ENCODE peak calls at places on chromosomes 3 and 15, in nine cellular contexts. R, I, Y, B, E, W, X, H and U are unnamed samples.

GRCh38 chr3:105483476-105483875 is 116.8 kb downstream of the ALCAM start:
- DNase-seq in X (no peak), E (no peak), B (peak; percentile 40), I (no peak), W (no peak), Y (no peak), R (no peak), H (no peak), U (no peak)

GRCh38 chr3:52842424-52842823 is 7.6 kb upstream of the MUSTN1 start:
- DNase-seq in R (no peak), E (no peak), H (no peak), Y (no peak), I (no peak), X (peak; percentile 69), W (no peak), B (no peak), U (no peak)

GRCh38 chr15:97319316-97319715 is 641.2 kb upstream of the ARRDC4 start:
- DNase-seq in R (no peak), W (no peak), E (no peak), Y (no peak), I (no peak), H (no peak), B (no peak), X (no peak), U (no peak)

GRCh38 chr3:187741403-187742350 is 3.6 kb downstream of the BCL6 start:
- DNase-seq in R (peak; percentile 65), W (peak; percentile 67), B (peak; percentile 78), I (peak; percentile 67), H (peak; percentile 61), X (peak; percentile 91), Y (peak; percentile 77), E (peak; percentile 85), U (peak; percentile 63)

GRCh38 chr3:153448146-153448870 is 286.3 kb downstream of the RAP2B start:
- DNase-seq in R (no peak), W (no peak), X (no peak), I (no peak), E (no peak), H (no peak), B (no peak), Y (no peak), U (no peak)

GRCh38 chr15:100909582-100909981 is 9.6 kb upstream of the LRRK1 start:
- DNase-seq in B (no peak), R (no peak), H (no peak), I (no peak), Y (peak; percentile 37), X (no peak), W (peak; percentile 66), E (no peak), U (no peak)

GRCh38 chr3:157442729-157443128 is 6.1 kb downstream of the PTX3 start:
- DNase-seq in E (no peak), Y (no peak), X (no peak), H (no peak), W (no peak), I (no peak), R (no peak), B (peak; percentile 47), U (no peak)

GRCh38 chr15:92385096-92385495 is 8.6 kb upstream of the ST8SIA2 start:
- DNase-seq in X (no peak), E (no peak), I (no peak), Y (no peak), B (peak; percentile 1), W (no peak), H (no peak), R (no peak), U (no peak)

GRCh38 chr15:76514292-76514691 is 177.7 kb downstream of the ISL2 start:
- DNase-seq in X (no peak), Y (no peak), W (no peak), I (no peak), R (no peak), H (no peak), E (no peak), B (no peak), U (no peak)

GRCh38 chr15:35980719-35981118 is 434.8 kb upstream of the DPH6 start:
- DNase-seq in Y (no peak), E (no peak), X (no peak), I (no peak), B (peak; percentile 72), R (no peak), H (no peak), W (no peak), U (no peak)

GRCh38 chr3:159189994-159190669 is 388.3 kb downstream of the MFSD1 start:
- DNase-seq in Y (no peak), E (no peak), H (no peak), B (no peak), R (no peak), W (no peak), X (no peak), I (no peak), U (no peak)

GRCh38 chr15:80567721-80568157 is 127.4 kb upstream of the ABHD17C start:
- DNase-seq in W (peak; percentile 59), I (no peak), B (peak; percentile 89), R (peak; percentile 72), X (no peak), Y (peak; percentile 28), E (peak; percentile 67), H (peak; percentile 89), U (peak; percentile 23)

GRCh38 chr3:72990701-72991395 is 5.8 kb upstream of the PPP4R2 start:
- DNase-seq in R (no peak), X (no peak), H (no peak), E (no peak), Y (no peak), I (no peak), B (no peak), W (no peak), U (no peak)

GRCh38 chr3:61919371-61919770 is 358.0 kb downstream of the PTPRG start:
- DNase-seq in E (no peak), W (no peak), X (no peak), R (no peak), Y (no peak), H (no peak), I (no peak), B (no peak), U (no peak)

GRCh38 chr15:57655809-57656208 is 50.7 kb upstream of the POLR2M start:
- DNase-seq in B (no peak), I (no peak), R (no peak), X (no peak), E (no peak), H (no peak), Y (no peak), W (no peak), U (no peak)

GRCh38 chr15:88447206-88447605 is 20.0 kb downstream of the MRPL46 start:
- DNase-seq in W (no peak), R (no peak), B (no peak), E (no peak), H (no peak), X (no peak), I (no peak), Y (no peak), U (no peak)

GRCh38 chr3:189590223-189590622 is 41.0 kb upstream of the TP63 start:
- DNase-seq in H (no peak), I (no peak), E (no peak), Y (no peak), R (no peak), X (no peak), W (no peak), B (no peak), U (no peak)

GRCh38 chr15:80614711-80615360 is 80.3 kb upstream of the ABHD17C start:
- DNase-seq in X (no peak), H (no peak), B (no peak), E (no peak), Y (no peak), W (no peak), I (no peak), R (no peak), U (no peak)

GRCh38 chr3:125606291-125606690 is 11.0 kb upstream of the OSBPL11 start:
- DNase-seq in H (no peak), E (no peak), W (no peak), B (no peak), Y (no peak), X (no peak), R (no peak), I (no peak), U (no peak)
- H3K27ac ChIP-seq in H (no peak overlapping the region), E (no peak overlapping the region), W (no peak overlapping the region), B (no peak overlapping the region), Y (no peak overlapping the region), X (no peak overlapping the region), R (no peak overlapping the region), I (no peak overlapping the region), U (no peak overlapping the region)

DNA sequence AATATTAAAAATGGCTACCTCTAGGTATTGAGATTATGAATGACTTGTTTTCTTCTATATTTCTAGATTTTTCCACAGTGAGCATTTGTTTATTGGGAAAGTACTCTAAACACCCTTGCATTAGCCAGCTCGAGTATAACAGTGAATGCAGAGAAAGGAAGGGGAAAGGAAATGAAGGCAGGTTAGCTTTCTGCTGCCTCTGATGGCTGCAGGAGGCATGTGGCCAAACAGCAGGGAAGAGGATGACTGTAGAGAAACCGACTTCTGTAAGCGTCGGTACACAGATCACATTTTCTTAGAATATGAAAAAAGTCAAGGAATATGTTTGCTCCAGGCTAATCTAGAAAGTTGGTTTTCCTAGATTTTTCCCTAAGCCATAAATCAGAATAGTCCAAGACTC is 19.8 kb downstream of the GNB5 start:
- DNase-seq in X (no peak), H (no peak), E (no peak), Y (no peak), W (no peak), I (peak; percentile 27), B (peak; percentile 24), R (no peak), U (no peak)
- TF ChIP-seq CTCF in X (no peak), H (no peak), E (no peak), Y (no peak), W (no peak), I (peak; percentile 8), B (no peak), R (no peak), U (no peak)

GRCh38 chr15:99100245-99101173 is 4.4 kb upstream of the SYNM start:
- DNase-seq in R (peak; percentile 36), I (peak; percentile 93), X (peak; percentile 87), Y (peak; percentile 79), E (peak; percentile 94), H (peak; percentile 90), W (peak; percentile 71), B (peak; percentile 63), U (peak; percentile 71)
- TF ChIP-seq POLR2A in R (no peak), I (no peak), X (no peak), Y (no peak), E (no peak), H (no peak), W (no peak), B (no peak), U (no peak)

GRCh38 chr15:70165811-70166284 is 68.1 kb upstream of the TLE3 start:
- DNase-seq in R (no peak), Y (peak; percentile 73), W (peak; percentile 25), H (no peak), B (no peak), E (peak; percentile 90), X (no peak), I (no peak), U (no peak)

GRCh38 chr15:70166506-70167087 is 68.9 kb upstream of the TLE3 start:
- DNase-seq in H (no peak), Y (no peak), R (no peak), I (no peak), W (no peak), B (no peak), X (peak; percentile 82), E (peak; percentile 55), U (no peak)

GRCh38 chr15:70164156-70164900 is 66.6 kb upstream of the TLE3 start:
- DNase-seq in I (no peak), H (no peak), X (no peak), Y (no peak), E (peak; percentile 39), B (no peak), W (no peak), R (no peak), U (no peak)

GRCh38 chr15:70167155-70167554 is 69.4 kb upstream of the TLE3 start:
- DNase-seq in R (no peak), B (no peak), I (no peak), X (no peak), Y (no peak), E (no peak), W (no peak), H (no peak), U (no peak)

GRCh38 chr15:70164910-70165791 is 67.4 kb upstream of the TLE3 start:
- DNase-seq in B (no peak), R (no peak), I (no peak), E (peak; percentile 65), H (no peak), Y (no peak), X (no peak), W (no peak), U (no peak)
- H3K27ac ChIP-seq in B (no peak overlapping the region), R (no peak overlapping the region), I (no peak overlapping the region), E (peak overlapping the region; percentile 69), H (no peak overlapping the region), Y (peak overlapping the region; percentile 35), X (peak overlapping the region; percentile 48), W (no peak overlapping the region), U (peak overlapping the region; percentile 34)